ENCODE peak calls at places on chromosomes 5 and 9, in nine cellular contexts. D, P, C, E, F, N, Y, M and A are unnamed samples.
A peak's percentile ranks its signal among the peaks of the same experiment; 100 is the strongest.

GRCh38 chr5:94266170-94266569 is 352.2 kb downstream of the KIAA0825 start:
- DNase-seq in Y (no peak), N (no peak), F (no peak), D (no peak), E (no peak), M (no peak), C (no peak), P (no peak), A (no peak)

GRCh38 chr5:134086943-134087305 is 27.6 kb upstream of the TCF7 start:
- DNase-seq in D (no peak), Y (no peak), M (no peak), P (no peak), C (no peak), N (no peak), E (no peak), F (no peak), A (no peak)

GRCh38 chr5:138697720-138698360 is 55.4 kb upstream of the CTNNA1 start:
- DNase-seq in E (no peak), M (no peak), P (no peak), F (no peak), N (no peak), C (no peak), D (no peak), Y (no peak), A (no peak)

GRCh38 chr9:128484686-128485413 is 19.7 kb upstream of the GLE1 start:
- DNase-seq in D (no peak), M (no peak), P (no peak), N (no peak), E (no peak), F (no peak), Y (no peak), C (no peak), A (no peak)

GRCh38 chr5:166907314-166907713 is 1384.1 kb upstream of the WWC1 start:
- DNase-seq in P (no peak), N (no peak), F (no peak), C (peak; percentile 36), D (no peak), Y (no peak), M (no peak), E (no peak), A (peak; percentile 30)

GRCh38 chr9:121637441-121638222 is 13.8 kb upstream of the DAB2IP start:
- DNase-seq in E (no peak), F (no peak), M (no peak), P (no peak), N (no peak), D (no peak), Y (peak; percentile 22), C (peak; percentile 49), A (no peak)

GRCh38 chr5:117736693-117737092 is 1162.1 kb upstream of the SEMA6A start:
- DNase-seq in N (no peak), M (no peak), P (no peak), Y (no peak), E (no peak), D (no peak), F (no peak), C (no peak), A (no peak)

GRCh38 chr5:84825616-84826015 is 440.9 kb upstream of the EDIL3 start:
- DNase-seq in P (no peak), M (no peak), D (no peak), Y (no peak), C (peak; percentile 55), N (no peak), E (no peak), F (no peak), A (peak; percentile 22)

GRCh38 chr5:179300834-179301233 is 44.4 kb downstream of the ADAMTS2 start:
- DNase-seq in Y (no peak), M (no peak), N (peak; percentile 46), D (no peak), P (peak; percentile 51), E (no peak), F (no peak), C (peak; percentile 30), A (no peak)

GRCh38 chr5:55821731-55822512 is 29.2 kb upstream of the IL31RA start:
- DNase-seq in D (no peak), M (no peak), Y (peak; percentile 30), F (no peak), P (peak; percentile 50), N (peak; percentile 15), E (peak; percentile 27), C (no peak), A (peak; percentile 29)

GRCh38 chr9:93268551-93269314 is 84.8 kb downstream of the WNK2 start:
- DNase-seq in N (no peak), E (no peak), Y (peak; percentile 4), F (no peak), D (peak; percentile 12), C (no peak), M (no peak), P (no peak), A (no peak)

GRCh38 chr9:121350993-121351561 is 19.0 kb downstream of the STOM start:
- DNase-seq in C (peak; percentile 98), Y (peak; percentile 52), D (peak; percentile 84), N (peak; percentile 51), P (peak; percentile 87), E (peak; percentile 79), M (no peak), F (peak; percentile 80), A (peak; percentile 96)

GRCh38 chr5:150529555-150529954 is 21.6 kb downstream of the NDST1 start:
- DNase-seq in N (no peak), Y (no peak), D (no peak), M (no peak), P (peak; percentile 15), E (no peak), F (no peak), C (no peak), A (no peak)

GRCh38 chr9:71910602-71911060 is 362 bp downstream of the ABHD17B start:
- DNase-seq in D (no peak), P (no peak), E (no peak), N (no peak), C (no peak), M (no peak), F (no peak), Y (no peak), A (no peak)

GRCh38 chr5:76742586-76742985 is 26.7 kb downstream of the F2R start:
- DNase-seq in E (no peak), Y (no peak), N (no peak), C (peak; percentile 49), M (no peak), P (no peak), D (no peak), F (peak; percentile 12), A (peak; percentile 61)

DNA sequence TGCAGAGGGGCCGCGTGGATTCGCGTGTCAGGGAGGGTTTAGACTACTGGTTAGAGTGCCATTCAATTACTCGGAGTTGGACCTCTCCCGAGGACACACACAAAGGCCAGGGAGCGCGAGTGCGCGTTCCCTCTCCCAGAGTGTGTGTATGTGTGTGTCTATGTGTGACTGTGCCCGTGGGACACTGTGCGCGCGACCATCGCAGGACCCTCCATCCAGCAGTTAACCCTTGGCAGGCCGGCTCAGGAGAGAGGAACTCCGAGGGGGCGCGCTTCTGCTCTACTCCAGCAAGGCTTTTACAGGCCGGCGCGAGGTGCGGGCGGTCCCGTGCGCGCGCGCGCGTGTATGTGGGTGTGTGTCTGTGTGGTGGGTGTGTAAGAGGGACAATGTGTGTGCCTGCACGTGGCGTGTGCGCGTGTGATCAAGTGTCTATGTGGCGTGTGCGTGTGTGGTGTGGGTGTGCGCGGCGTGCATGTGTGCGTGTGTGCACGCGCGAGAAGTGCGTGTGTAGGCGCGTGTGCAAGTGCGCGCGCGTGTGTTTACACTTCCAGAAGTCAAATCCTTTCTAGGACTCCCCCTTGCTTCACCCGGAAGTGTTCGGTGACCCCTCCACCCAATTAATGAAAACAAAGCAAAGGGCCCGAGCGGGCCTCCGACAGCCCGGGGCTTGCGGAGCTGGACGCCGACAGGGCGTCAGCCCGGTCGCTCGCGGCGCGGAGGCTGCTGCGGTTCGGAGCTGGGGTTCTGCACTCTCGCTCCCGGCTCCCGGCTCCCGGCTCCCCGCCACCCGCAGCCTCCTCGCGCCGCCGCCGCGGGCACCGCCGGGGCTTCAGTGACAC is 75.3 kb upstream of the TBCA start:
- DNase-seq in P (no peak), F (no peak), D (no peak), M (no peak), N (peak; percentile 27), E (no peak), C (peak; percentile 16), Y (peak; percentile 44), A (peak; percentile 37)
- H3K4me3 ChIP-seq in P (peak overlapping the region; percentile 11), F (peak overlapping the region; percentile 58), D (peak overlapping the region; percentile 77), M (peak overlapping the region; percentile 18), N (peak overlapping the region; percentile 68), E (peak overlapping the region; percentile 57), C (peak overlapping the region; percentile 64), Y (peak overlapping the region; percentile 44), A (peak overlapping the region; percentile 71)

DNA sequence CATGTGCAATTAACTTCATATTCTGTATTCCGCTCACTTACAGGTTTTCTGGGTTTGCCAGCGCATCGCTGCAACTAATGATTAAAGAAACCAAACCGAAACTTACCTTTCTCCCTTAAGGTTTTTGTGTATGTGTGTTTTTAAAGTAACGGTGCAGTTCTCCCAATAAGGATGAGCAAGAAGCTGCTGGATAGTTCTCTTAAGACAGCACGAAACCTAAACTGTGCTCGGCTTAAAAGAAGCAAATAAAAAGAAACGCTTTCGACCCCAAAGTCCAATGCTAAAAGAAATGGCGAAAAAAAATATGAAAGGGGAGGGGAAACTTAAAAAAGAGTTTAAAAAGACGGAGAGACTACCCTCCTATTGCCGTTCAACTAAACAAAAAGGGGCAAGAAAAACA is 340 bp downstream of the ELAVL2 start:
- DNase-seq in F (no peak), D (no peak), C (peak; percentile 4), Y (no peak), N (no peak), E (no peak), P (no peak), M (no peak), A (no peak)
- H3K4me3 ChIP-seq in F (peak overlapping the region; percentile 39), D (peak overlapping the region; percentile 67), C (peak overlapping the region; percentile 65), Y (peak overlapping the region; percentile 44), N (peak overlapping the region; percentile 41), E (peak overlapping the region; percentile 16), P (peak overlapping the region; percentile 30), M (no peak overlapping the region), A (no peak overlapping the region)

DNA sequence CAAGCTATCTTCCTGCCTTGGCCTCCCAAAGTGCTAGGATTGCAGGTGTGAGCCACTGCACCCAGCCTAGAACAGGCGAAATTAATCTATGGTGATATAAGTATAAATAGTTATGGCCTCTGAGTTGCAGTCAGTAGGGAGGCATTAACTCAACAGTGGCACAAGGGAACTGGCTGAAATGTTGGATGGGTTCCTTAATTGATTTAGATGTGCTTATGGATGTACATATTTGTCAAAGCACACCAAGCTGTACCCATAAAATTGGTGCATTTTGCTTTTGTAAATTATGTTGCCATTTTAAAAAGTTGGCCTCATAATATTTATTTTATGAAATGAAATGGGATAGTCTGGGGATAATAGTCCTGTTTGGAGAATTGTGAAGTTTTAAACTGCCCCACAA is 36.8 kb upstream of the GLIPR2 start:
- DNase-seq in Y (no peak), M (no peak), N (no peak), C (no peak), D (no peak), P (no peak), F (no peak), E (no peak), A (no peak)
- H3K4me3 ChIP-seq in Y (no peak overlapping the region), M (no peak overlapping the region), N (no peak overlapping the region), C (no peak overlapping the region), D (no peak overlapping the region), P (no peak overlapping the region), F (no peak overlapping the region), E (no peak overlapping the region), A (no peak overlapping the region)

DNA sequence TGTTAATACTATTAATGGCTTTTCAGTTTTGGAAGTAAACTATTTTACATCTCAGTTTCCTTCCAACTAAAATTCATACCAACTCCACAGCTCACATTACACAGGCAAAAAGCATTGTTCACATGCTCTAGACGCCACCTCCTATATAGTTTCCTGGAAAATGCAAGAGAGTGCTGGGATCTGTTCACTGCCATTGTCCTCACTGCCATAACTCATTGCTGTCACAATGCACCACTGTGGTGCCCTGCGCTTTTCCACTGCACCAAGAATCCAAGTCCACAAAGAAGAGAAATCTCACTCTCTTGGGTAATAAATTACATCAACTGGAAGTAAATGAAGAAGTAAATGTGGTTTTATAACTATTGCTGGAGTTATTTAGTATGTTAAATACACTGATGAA is 148.9 kb upstream of the FTMT start:
- DNase-seq in M (no peak), E (no peak), P (no peak), N (no peak), F (no peak), Y (no peak), C (no peak), D (no peak), A (no peak)
- H3K4me3 ChIP-seq in M (no peak overlapping the region), E (no peak overlapping the region), P (no peak overlapping the region), N (no peak overlapping the region), F (no peak overlapping the region), Y (no peak overlapping the region), C (no peak overlapping the region), D (no peak overlapping the region), A (no peak overlapping the region)